ENCODE peak calls at places on chromosomes 11 and 22, in seven cellular contexts. B, L, Y, J, S, V and O are unnamed samples.
A peak's percentile ranks its signal among the peaks of the same experiment; 100 is the strongest.

GRCh38 chr22:19331975-19332374 is 40.5 kb upstream of the CLTCL1 start:
- DNase-seq in J (no peak), B (no peak), V (no peak), L (no peak), Y (no peak), S (no peak), O (no peak)

GRCh38 chr11:39304586-39304985 is 2154.9 kb downstream of the LRRC4C start:
- DNase-seq in Y (no peak), S (no peak), L (peak; percentile 13), V (no peak), B (no peak), J (no peak), O (no peak)

GRCh38 chr11:17259519-17259918 is 17.0 kb upstream of the NUCB2 start:
- DNase-seq in J (no peak), L (peak; percentile 35), V (no peak), B (no peak), S (no peak), Y (no peak), O (no peak)

GRCh38 chr11:74468058-74468457 is 709 bp upstream of the KCNE3 start:
- DNase-seq in L (no peak), S (no peak), J (peak; percentile 8), B (no peak), V (no peak), Y (no peak), O (no peak)

GRCh38 chr22:40040927-40041326 is 46.2 kb downstream of the FAM83F start:
- DNase-seq in B (no peak), L (peak; percentile 73), V (no peak), S (no peak), Y (peak; percentile 50), J (no peak), O (peak; percentile 42)

GRCh38 chr11:1309498-1310314 is at the start of gene TOLLIP:
- DNase-seq in B (peak; percentile 74), L (peak; percentile 92), J (peak; percentile 95), Y (peak; percentile 98), S (peak; percentile 97), V (peak; percentile 96), O (peak; percentile 98)

GRCh38 chr11:111912535-111912934 is at the start of gene HSPB2:
- DNase-seq in J (peak; percentile 33), Y (no peak), L (no peak), B (no peak), S (no peak), V (no peak), O (peak; percentile 50)

GRCh38 chr11:75077316-75077715 is 19.4 kb downstream of the OR2AT4 start:
- DNase-seq in V (no peak), L (no peak), J (no peak), Y (no peak), B (no peak), S (no peak), O (no peak)

GRCh38 chr11:78327945-78328344 is 89.7 kb downstream of the GAB2 start:
- DNase-seq in V (no peak), B (no peak), L (no peak), S (no peak), Y (no peak), J (no peak), O (no peak)

GRCh38 chr11:2580444-2581050 is 119.2 kb downstream of the KCNQ1OT1 start:
- DNase-seq in B (no peak), Y (no peak), J (no peak), S (no peak), L (no peak), V (no peak), O (no peak)

GRCh38 chr11:12185106-12185690 is 74.8 kb downstream of the MICAL2 start:
- DNase-seq in Y (no peak), J (no peak), V (no peak), L (no peak), S (no peak), B (no peak), O (no peak)

GRCh38 chr22:48827228-48827810 is 1000.4 kb downstream of the BRD1 start:
- DNase-seq in V (no peak), S (no peak), Y (no peak), J (no peak), B (no peak), L (peak; percentile 1), O (no peak)

GRCh38 chr11:63719987-63720386 is 38.7 kb downstream of the RTN3 start:
- DNase-seq in J (no peak), Y (no peak), V (no peak), B (no peak), S (no peak), L (no peak), O (peak; percentile 14)

DNA sequence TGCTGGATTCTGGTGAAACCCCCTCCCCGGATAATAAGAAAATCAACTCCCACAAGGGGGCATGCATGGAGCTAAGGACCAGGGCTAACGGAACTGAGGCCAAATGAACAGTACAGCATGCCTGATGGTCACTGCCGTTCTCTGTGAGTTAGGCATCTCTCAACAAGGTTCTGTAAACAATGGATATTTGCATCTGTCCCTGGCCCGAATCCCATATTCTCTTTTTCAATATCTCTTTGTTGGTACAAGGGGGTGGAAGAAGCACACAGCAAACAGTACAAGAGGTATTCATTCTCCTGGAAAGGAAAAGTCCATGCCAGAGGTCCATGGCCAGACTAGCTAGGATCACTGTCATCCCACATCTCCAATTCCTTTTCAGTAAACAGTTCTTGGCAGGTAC is 32.2 kb upstream of the APOA1 start:
- DNase-seq in B (no peak), J (peak; percentile 10), S (peak; percentile 8), L (no peak), V (no peak), Y (no peak), O (no peak)
- TF ChIP-seq EZH2phosphoT487 in B (no peak), J (no peak), S (no peak), L (no peak), V (no peak), Y (no peak), O (no peak)

GRCh38 chr22:42950281-42950680 is 64.7 kb downstream of the PACSIN2 start:
- DNase-seq in S (no peak), B (no peak), V (no peak), Y (no peak), J (no peak), L (no peak), O (no peak)

GRCh38 chr22:42947211-42947990 is 67.5 kb downstream of the PACSIN2 start:
- DNase-seq in V (no peak), B (peak; percentile 73), L (peak; percentile 72), S (peak; percentile 28), Y (no peak), J (no peak), O (no peak)

GRCh38 chr22:42948205-42948804 is 66.6 kb downstream of the PACSIN2 start:
- DNase-seq in Y (no peak), B (no peak), V (no peak), L (no peak), J (no peak), S (no peak), O (no peak)

GRCh38 chr22:42949159-42949558 is 65.8 kb downstream of the PACSIN2 start:
- DNase-seq in Y (no peak), J (no peak), L (peak; percentile 51), S (no peak), V (no peak), B (no peak), O (peak; percentile 91)

DNA sequence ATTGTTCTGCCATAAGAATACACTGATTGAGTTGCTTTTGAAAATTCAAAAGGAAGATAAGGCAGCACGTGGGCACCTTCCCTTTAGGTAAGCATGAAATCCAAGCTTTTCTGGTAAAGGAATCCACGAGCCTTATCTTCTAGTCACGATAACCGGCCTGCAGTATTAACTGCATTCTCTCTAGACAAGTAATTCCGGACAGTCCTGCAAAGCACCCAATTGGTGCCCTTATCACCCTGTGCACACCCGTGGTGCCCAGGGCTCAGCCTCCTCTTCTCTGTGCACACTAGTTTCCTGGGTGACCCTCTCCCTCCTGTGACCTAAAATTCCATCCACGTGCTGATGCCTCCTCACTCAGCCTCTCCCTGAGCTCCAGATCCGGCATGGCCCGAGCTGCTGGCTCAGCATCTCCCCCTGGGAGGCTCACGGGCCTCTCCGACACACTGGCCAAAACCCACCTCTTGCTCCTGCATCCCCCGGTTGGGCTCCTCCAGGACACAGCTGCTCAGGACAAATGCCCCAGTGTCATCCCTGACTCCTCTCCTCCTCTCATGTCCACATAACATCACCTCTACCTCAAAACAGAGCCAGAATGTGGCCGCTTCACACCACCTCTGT is 63.7 kb downstream of the PACSIN2 start:
- DNase-seq in Y (no peak), V (no peak), S (no peak), J (no peak), B (no peak), L (no peak), O (no peak)
- TF ChIP-seq EZH2 in Y (no peak), V (no peak), S (no peak), J (no peak), B (no peak), L (no peak), O (no peak)

GRCh38 chr22:25853902-25854301 is 111.9 kb downstream of the MYO18B start:
- DNase-seq in V (no peak), L (peak; percentile 1), B (peak; percentile 6), J (peak; percentile 29), Y (no peak), S (peak; percentile 13), O (peak; percentile 2)
- TF ChIP-seq EZH2phosphoT487 in V (no peak), L (no peak), B (no peak), J (no peak), Y (no peak), S (no peak), O (no peak)

GRCh38 chr22:20604776-20605221 is 97.4 kb downstream of the MED15 start:
- DNase-seq in L (no peak), J (peak; percentile 10), V (no peak), Y (no peak), B (no peak), S (no peak), O (no peak)
- TF ChIP-seq EZH2 in L (no peak), J (no peak), V (no peak), Y (no peak), B (no peak), S (no peak), O (no peak)

DNA sequence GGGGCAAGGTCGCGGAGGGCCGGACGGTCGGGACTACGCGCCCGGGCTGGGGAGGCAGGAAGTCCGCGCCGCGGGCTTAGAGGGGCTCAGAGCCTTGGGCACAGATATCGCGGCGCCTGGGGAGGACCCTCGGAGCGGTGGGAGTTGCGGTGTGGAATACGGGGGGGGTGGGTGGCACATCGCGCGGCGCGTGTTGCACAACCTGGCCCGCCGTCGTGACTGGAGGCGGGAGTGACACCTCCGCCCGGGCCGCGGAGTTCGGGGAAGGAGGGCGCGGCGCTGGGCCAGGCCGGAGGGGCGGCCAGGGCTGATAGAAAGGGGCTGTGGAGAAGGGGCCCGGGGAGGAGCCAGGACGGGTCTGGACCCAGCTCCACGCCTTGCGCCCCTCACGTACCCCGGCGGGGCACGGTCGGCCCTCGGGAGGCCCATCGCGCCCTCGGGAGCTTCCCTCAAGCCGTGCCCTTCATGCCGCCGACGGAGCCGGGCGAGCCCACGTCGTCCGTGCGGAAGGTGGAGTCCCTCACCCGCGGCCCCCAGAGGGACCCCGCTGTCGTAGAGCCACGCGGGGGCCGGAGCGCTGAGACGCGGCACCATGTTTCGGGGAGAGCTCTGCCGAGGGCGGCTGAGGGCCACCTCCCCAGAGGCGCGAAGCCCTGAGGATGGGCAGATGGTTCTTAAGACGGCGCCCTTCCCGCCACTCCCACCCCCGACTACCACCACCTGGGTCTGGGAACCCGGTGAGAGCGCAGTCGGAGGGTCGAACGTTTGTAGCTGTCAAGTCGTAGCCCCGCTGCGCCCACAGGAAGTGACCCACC is 684 bp downstream of the IL17RA start:
- DNase-seq in L (peak; percentile 6), Y (peak; percentile 56), J (peak; percentile 46), B (no peak), S (peak; percentile 48), V (no peak), O (peak; percentile 68)
- TF ChIP-seq EZH2phosphoT487 in L (no peak), Y (no peak), J (no peak), B (no peak), S (peak; percentile 89), V (no peak), O (no peak)